ENCODE peak calls at places on chromosomes 5 and 9, in five cellular contexts. B is prostate gland, M is uterus, Q is A549, H is testis. G is an unnamed sample.
A peak's percentile ranks its signal among the peaks of the same experiment; 100 is the strongest.

GRCh38 chr9:134161647-134162046 is 2.7 kb downstream of the RNU6ATAC start:
- DNase-seq in B (no peak), M (no peak), Q (no peak), H (no peak), G (no peak)

GRCh38 chr5:100900796-100901731 is 2.0 kb downstream of the ST8SIA4 start:
- DNase-seq in B (peak; percentile 36), M (peak; percentile 34), Q (peak; percentile 65), H (peak; percentile 56), G (peak; percentile 70)

GRCh38 chr5:59107692-59108091 is 524.8 kb downstream of the RAB3C start:
- DNase-seq in B (peak; percentile 61), M (no peak), Q (peak; percentile 89), H (no peak), G (peak; percentile 68)

GRCh38 chr9:104386425-104387069 is 117.5 kb upstream of the OR13F1 start:
- DNase-seq in B (no peak), M (no peak), Q (peak; percentile 58), H (no peak), G (no peak)

GRCh38 chr5:150616024-150616470 is 24.4 kb upstream of the SYNPO start:
- DNase-seq in B (no peak), M (peak; percentile 70), Q (no peak), H (peak; percentile 74), G (peak; percentile 95)

GRCh38 chr9:136080716-136081112 is 14.4 kb downstream of the NACC2 start:
- DNase-seq in B (no peak), M (no peak), Q (no peak), H (no peak), G (no peak)

GRCh38 chr5:57862471-57863282 is 380.1 kb upstream of the ACTBL2 start:
- DNase-seq in B (peak; percentile 82), M (no peak), Q (no peak), H (no peak), G (no peak)

GRCh38 chr5:119743927-119744326 is 114.6 kb downstream of the FAM170A start:
- DNase-seq in B (no peak), M (no peak), Q (peak; percentile 65), H (peak; percentile 33), G (no peak)

GRCh38 chr5:131417240-131417869 is 153.5 kb downstream of the CDC42SE2 start:
- DNase-seq in B (peak; percentile 71), M (peak; percentile 66), Q (peak; percentile 78), H (peak; percentile 89), G (peak; percentile 84)

GRCh38 chr9:109976328-109976702 is 196.3 kb downstream of the PALM2AKAP2 start:
- DNase-seq in B (no peak), M (no peak), Q (no peak), H (no peak), G (no peak)

GRCh38 chr9:94937214-94937903 is 210.9 kb downstream of the AOPEP start:
- DNase-seq in B (no peak), M (no peak), Q (peak; percentile 86), H (no peak), G (no peak)

GRCh38 chr5:30100148-30100547 is 1093.3 kb upstream of the CDH6 start:
- DNase-seq in B (no peak), M (no peak), Q (peak; percentile 11), H (no peak), G (no peak)

GRCh38 chr9:131406567-131407436 is 12.9 kb downstream of the PRRC2B start:
- DNase-seq in B (no peak), M (no peak), Q (no peak), H (no peak), G (no peak)

GRCh38 chr5:156950716-156951115 is 12.3 kb downstream of the TIMD4 start:
- DNase-seq in B (no peak), M (no peak), Q (no peak), H (no peak), G (no peak)

GRCh38 chr5:84603557-84604185 is 219.0 kb upstream of the EDIL3 start:
- DNase-seq in B (no peak), M (no peak), Q (no peak), H (no peak), G (no peak)

GRCh38 chr9:109771084-109771483 is 8.9 kb upstream of the PALM2AKAP2 start:
- DNase-seq in B (no peak), M (no peak), Q (no peak), H (no peak), G (no peak)

GRCh38 chr9:129918296-129918950 is 83.2 kb downstream of the USP20 start:
- DNase-seq in B (no peak), M (no peak), Q (no peak), H (no peak), G (no peak)

GRCh38 chr5:136042156-136042555 is 13.4 kb downstream of the TGFBI start:
- DNase-seq in B (no peak), M (no peak), Q (no peak), H (no peak), G (no peak)

GRCh38 chr5:136038635-136039034 is 9.8 kb downstream of the TGFBI start:
- DNase-seq in B (no peak), M (no peak), Q (no peak), H (no peak), G (no peak)

GRCh38 chr5:136042665-136043121 is 13.9 kb downstream of the TGFBI start:
- DNase-seq in B (no peak), M (no peak), Q (no peak), H (no peak), G (no peak)

GRCh38 chr5:136039202-136039601 is 10.4 kb downstream of the TGFBI start:
- DNase-seq in B (no peak), M (no peak), Q (no peak), H (no peak), G (no peak)

DNA sequence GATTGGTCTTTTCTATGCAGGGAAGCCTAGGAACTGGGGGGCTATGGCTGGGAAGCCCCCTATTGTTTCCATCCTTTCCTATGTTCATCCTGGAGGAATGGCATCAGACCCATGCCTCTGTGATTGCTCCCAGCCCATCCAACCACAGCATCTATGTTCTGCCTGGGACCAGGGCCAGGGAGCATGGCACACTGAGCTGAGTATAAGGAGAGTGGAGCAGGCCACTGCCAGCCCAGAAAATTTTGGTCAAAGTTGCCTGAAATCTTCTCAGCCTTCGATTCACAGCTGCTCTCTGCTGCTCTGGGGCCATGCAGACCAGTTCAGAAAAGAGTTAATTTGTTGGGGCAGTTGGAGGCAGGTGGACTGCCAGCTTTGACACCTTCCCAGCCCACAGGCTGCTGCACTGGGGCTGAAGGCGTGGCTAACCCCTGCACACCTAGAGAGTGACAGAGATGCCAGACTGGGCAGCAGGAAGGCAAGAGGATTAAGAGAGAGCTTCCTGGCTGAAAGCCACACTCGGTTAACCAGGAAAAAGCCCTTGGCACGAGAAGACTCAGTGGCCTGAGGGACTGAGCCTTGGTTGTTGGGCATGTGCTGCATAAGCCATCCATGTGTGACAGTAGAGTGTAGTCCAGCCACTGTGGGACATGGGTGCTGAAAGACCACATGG is 12.1 kb downstream of the TGFBI start:
- DNase-seq in B (no peak), M (no peak), Q (no peak), H (no peak), G (peak; percentile 34)
- TF ChIP-seq POLR2A in B (no peak), M (no peak), Q (no peak), H (no peak), G (no peak)

GRCh38 chr9:91362212-91362611 is 494 bp upstream of the AUH start:
- DNase-seq in B (no peak), M (no peak), Q (no peak), H (no peak), G (no peak)

GRCh38 chr9:91359734-91360470 is 1.8 kb downstream of the AUH start:
- DNase-seq in B (no peak), M (no peak), Q (no peak), H (no peak), G (no peak)

GRCh38 chr9:91360551-91361293 is 996 bp downstream of the AUH start:
- DNase-seq in B (no peak), M (no peak), Q (no peak), H (no peak), G (no peak)

GRCh38 chr9:91364005-91364404 is 2.3 kb upstream of the AUH start:
- DNase-seq in B (no peak), M (no peak), Q (no peak), H (no peak), G (no peak)

DNA sequence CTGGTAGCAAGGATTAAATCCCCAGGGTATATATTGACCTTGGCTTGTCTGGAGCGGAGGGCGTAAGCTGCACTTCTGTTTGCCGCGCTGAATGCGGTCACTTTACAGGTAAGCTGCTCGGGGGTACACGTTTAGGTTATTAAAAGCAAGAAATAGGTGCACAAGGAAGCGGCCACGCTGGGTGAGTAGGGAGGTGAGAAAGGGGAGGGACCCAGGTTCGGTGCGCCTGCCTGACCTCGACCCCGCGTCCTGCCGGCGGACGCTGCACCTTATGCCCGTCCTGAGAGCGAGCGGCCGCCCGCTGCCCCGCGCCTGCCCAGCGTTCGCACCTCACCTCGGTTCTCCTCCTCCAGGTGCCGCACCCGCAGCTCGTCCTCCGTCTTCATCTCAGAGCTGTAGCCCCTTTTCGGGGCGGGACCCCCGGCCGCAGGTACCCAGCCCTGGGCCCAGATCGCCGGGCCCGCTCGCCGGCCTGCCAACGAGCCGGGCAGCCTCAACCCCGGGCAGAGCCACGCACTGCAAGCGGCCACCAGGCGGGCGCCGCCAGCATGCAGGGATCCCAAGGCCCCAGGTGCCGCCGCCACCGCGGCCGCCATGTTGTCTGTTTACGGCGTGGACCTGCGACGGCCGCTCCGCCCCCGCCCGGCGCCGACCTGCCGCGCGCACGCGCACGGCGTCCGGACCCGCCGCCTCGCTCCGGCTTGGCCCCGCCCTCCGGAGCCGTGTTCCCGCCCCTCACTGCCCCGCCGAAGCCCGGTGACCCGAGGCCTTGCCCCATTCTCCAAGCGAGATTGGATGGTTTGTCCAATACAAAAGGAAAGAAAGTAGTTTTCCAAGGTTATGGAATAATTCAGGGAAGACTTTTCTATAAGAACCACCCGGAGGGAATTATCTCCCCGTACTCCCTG is at the start of gene AUH:
- DNase-seq in B (peak; percentile 81), M (peak; percentile 80), Q (peak; percentile 79), H (peak; percentile 86), G (peak; percentile 89)
- TF ChIP-seq POLR2A in B (peak; percentile 87), M (peak; percentile 79), Q (peak; percentile 54), H (no peak), G (no peak)

DNA sequence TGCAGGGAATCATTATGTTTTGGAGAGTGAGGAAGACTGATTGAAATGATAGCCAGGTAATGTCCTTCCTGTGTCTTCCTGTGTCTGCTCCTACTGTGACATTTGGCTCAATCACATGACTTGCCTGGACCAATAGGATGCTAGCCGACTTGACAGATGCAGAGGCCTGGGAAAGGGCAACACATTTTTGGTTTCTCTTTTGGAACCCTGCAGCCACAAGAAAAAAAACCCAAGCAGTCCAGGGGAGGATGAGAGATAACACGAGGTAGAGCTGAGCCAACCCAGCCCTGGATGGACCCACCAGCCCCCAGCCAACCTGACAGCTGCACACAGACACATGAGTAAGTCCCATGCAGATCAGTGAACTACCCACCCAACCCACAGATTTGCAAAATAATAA is 256.1 kb upstream of the SMARCA2 start:
- DNase-seq in B (no peak), M (no peak), Q (peak; percentile 1), H (no peak), G (no peak)
- TF ChIP-seq POLR2A in B (no peak), M (no peak), Q (no peak), H (no peak), G (no peak)

DNA sequence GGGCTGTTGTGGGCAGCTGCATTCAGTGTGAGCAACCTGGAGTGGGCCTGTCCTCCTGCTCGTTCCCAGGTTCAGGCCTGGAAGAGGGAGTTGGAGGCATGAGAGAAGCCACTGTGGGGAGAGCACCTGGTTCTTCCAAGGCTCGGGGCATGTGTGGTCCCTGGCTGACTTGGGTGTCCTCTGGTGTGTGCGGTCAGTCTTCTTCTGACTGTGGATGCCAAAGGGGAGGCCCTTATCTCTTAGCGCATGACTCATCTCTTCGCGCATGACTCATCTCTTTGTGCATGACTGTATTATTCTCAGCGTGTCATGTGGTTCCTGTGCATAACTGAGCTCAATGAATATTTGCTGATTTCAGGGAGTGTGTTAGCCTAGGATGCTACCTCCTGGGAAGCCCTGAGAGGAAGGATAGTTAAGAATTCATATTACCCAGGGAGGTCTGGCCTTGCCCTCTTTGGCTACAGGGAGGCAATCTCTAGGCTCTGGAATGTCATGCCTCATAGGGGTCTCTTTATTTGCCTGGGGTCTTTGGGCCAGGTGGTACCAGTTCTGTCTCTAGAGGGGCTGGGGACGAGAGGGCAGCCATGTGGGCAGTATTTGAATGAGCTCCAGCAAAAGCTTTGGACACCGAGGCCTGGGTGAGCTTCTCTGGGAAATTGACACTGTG is 188.7 kb downstream of the HSPA4 start:
- DNase-seq in B (no peak), M (peak; percentile 63), Q (peak; percentile 95), H (peak; percentile 55), G (peak; percentile 50)
- TF ChIP-seq POLR2A in B (no peak), M (no peak), Q (no peak), H (no peak), G (no peak)